ENCODE peak calls at places on chromosomes 2 and 18, in nine cellular contexts. L, H, Q, Y, J, Z, B, D and V are unnamed samples.

GRCh38 chr2:219475697-219476604 is 22.7 kb upstream of the GMPPA start:
- DNase-seq in D (peak), L (peak), Q (peak), J (peak), Y (peak), Z (peak), B (peak), H (peak), V (peak)

GRCh38 chr2:181457121-181457740 is at the start of gene ITGA4:
- DNase-seq in Y (peak), L (no peak), Z (peak), D (peak), Q (peak), H (peak), J (peak), B (peak), V (peak)

GRCh38 chr18:35852786-35853185 is 119.7 kb upstream of the RMP24 start:
- DNase-seq in Y (no peak), L (no peak), H (no peak), D (no peak), B (no peak), Q (no peak), Z (no peak), J (no peak), V (no peak)

GRCh38 chr2:121492409-121492808 is 38.3 kb upstream of the RNU4ATAC start:
- DNase-seq in D (no peak), H (no peak), B (no peak), L (no peak), Q (no peak), Y (no peak), Z (no peak), J (no peak), V (no peak)

GRCh38 chr2:64144057-64145013 is at the start of gene PELI1:
- DNase-seq in J (peak), Q (peak), H (peak), B (peak), Z (peak), L (peak), D (peak), Y (peak), V (peak)

GRCh38 chr18:68469049-68469625 is 245.8 kb downstream of the TMX3 start:
- DNase-seq in L (no peak), H (no peak), Y (no peak), J (no peak), D (no peak), B (no peak), Q (no peak), Z (no peak), V (no peak)

GRCh38 chr2:183267148-183267827 is 143.0 kb downstream of the NUP35 start:
- DNase-seq in L (no peak), D (no peak), H (no peak), J (no peak), Y (no peak), Z (no peak), Q (no peak), B (no peak), V (no peak)

GRCh38 chr2:55223958-55224760 is 7.9 kb downstream of the CLHC1 start:
- DNase-seq in Z (no peak), L (no peak), Y (no peak), Q (no peak), D (peak), B (no peak), J (no peak), H (no peak), V (no peak)

GRCh38 chr18:76262956-76263955 is 231.8 kb downstream of the ZNF516 start:
- DNase-seq in H (no peak), Q (no peak), B (no peak), L (no peak), Y (no peak), Z (no peak), D (no peak), J (no peak), V (no peak)

GRCh38 chr2:35522434-35522833 is 833.1 kb upstream of the CRIM1 start:
- DNase-seq in Z (no peak), J (no peak), Q (no peak), H (no peak), L (no peak), Y (no peak), B (no peak), D (no peak), V (no peak)

GRCh38 chr18:75132931-75133525 is 75.9 kb downstream of the PTGR3 start:
- DNase-seq in L (no peak), Q (no peak), Y (no peak), Z (no peak), J (no peak), H (no peak), D (no peak), B (peak), V (no peak)

GRCh38 chr2:178258916-178259315 is 64.6 kb downstream of the OSBPL6 start:
- DNase-seq in B (no peak), Z (peak), Y (no peak), H (no peak), D (no peak), J (no peak), Q (no peak), L (no peak), V (no peak)

GRCh38 chr2:233419626-233420431 is 65.5 kb downstream of the DGKD start:
- DNase-seq in D (peak), L (no peak), J (no peak), Q (no peak), Y (peak), B (peak), H (no peak), Z (no peak), V (no peak)

GRCh38 chr2:201959626-201960025 is 74.0 kb upstream of the FZD7 start:
- DNase-seq in Q (no peak), H (no peak), B (no peak), Z (no peak), J (no peak), Y (no peak), D (no peak), L (no peak), V (no peak)

GRCh38 chr2:69387770-69388481 is 899 bp upstream of the GFPT1 start:
- DNase-seq in Q (no peak), Y (no peak), J (no peak), D (no peak), B (no peak), Z (no peak), H (no peak), L (no peak), V (no peak)

GRCh38 chr2:209596275-209596674 is 172.4 kb downstream of the MAP2 start:
- DNase-seq in D (no peak), Q (no peak), Z (no peak), H (no peak), Y (no peak), L (no peak), J (no peak), B (no peak), V (no peak)

GRCh38 chr2:81835318-81836000 is 1530.9 kb upstream of the LRRTM1 start:
- DNase-seq in B (no peak), H (no peak), Q (no peak), D (no peak), J (no peak), L (no peak), Y (no peak), Z (no peak), V (no peak)

GRCh38 chr2:121634354-121635307 is 14.6 kb downstream of the CLASP1 start:
- DNase-seq in Y (no peak), Z (peak), H (no peak), L (no peak), Q (no peak), D (no peak), J (no peak), B (no peak), V (peak)

GRCh38 chr2:218169757-218170546 is 3.2 kb upstream of the CXCR1 start:
- DNase-seq in Y (no peak), J (no peak), B (no peak), D (no peak), H (no peak), L (no peak), Z (no peak), Q (no peak), V (no peak)

GRCh38 chr2:215060851-215061541 is 77.4 kb downstream of the ABCA12 start:
- DNase-seq in B (no peak), H (no peak), D (no peak), Z (no peak), Y (no peak), J (no peak), L (peak), Q (no peak), V (peak)

GRCh38 chr2:238025741-238026360 is 35.0 kb upstream of the SCLY start:
- DNase-seq in Q (no peak), D (no peak), Y (no peak), L (no peak), H (no peak), B (no peak), Z (no peak), J (no peak), V (no peak)

GRCh38 chr2:59032469-59032868 is 791.3 kb upstream of the FANCL start:
- DNase-seq in Y (no peak), Z (no peak), D (no peak), H (no peak), Q (no peak), L (no peak), J (no peak), B (no peak), V (no peak)

GRCh38 chr2:109318150-109318948 is 189.3 kb downstream of the SH3RF3 start:
- DNase-seq in Q (no peak), H (peak), J (peak), B (peak), L (no peak), D (no peak), Y (no peak), Z (peak), V (peak)

GRCh38 chr2:43070676-43071491 is 155.5 kb downstream of the ZFP36L2 start:
- DNase-seq in Z (no peak), H (no peak), D (no peak), B (peak), L (no peak), Q (no peak), Y (no peak), J (peak), V (no peak)

GRCh38 chr2:118185210-118186109 is 97.2 kb downstream of the INSIG2 start:
- DNase-seq in H (peak), D (peak), Q (peak), Y (peak), L (peak), J (peak), B (peak), Z (no peak), V (peak)

GRCh38 chr2:38601463-38602135 is 1.1 kb downstream of the HNRNPLL start:
- DNase-seq in Y (no peak), D (no peak), Q (no peak), L (no peak), Z (no peak), B (no peak), H (no peak), J (no peak), V (no peak)

GRCh38 chr2:48423376-48423775 is 106.6 kb upstream of the STON1 start:
- DNase-seq in Z (peak), J (no peak), D (no peak), B (no peak), H (no peak), L (no peak), Y (no peak), Q (no peak), V (peak)

GRCh38 chr2:173159794-173160463 is 84.3 kb downstream of the MAP3K20 start:
- DNase-seq in Q (no peak), B (peak), H (peak), L (peak), D (no peak), Y (no peak), J (peak), Z (peak), V (peak)

GRCh38 chr2:32947484-32948143 is 861 bp downstream of the LTBP1 start:
- DNase-seq in H (no peak), Q (peak), Y (peak), L (no peak), J (no peak), D (no peak), Z (peak), B (peak), V (peak)

GRCh38 chr2:219720956-219721355 is 93.5 kb downstream of the SLC4A3 start:
- DNase-seq in Z (no peak), L (no peak), D (no peak), Q (no peak), H (no peak), B (no peak), J (no peak), Y (no peak), V (no peak)

GRCh38 chr2:10932345-10933151 is 20.8 kb downstream of the KCNF1 start:
- DNase-seq in H (no peak), Q (no peak), Z (no peak), Y (no peak), D (no peak), J (no peak), L (no peak), B (no peak), V (no peak)

GRCh38 chr2:193837368-193837767 is 1642.6 kb upstream of the TMEFF2 start:
- DNase-seq in Q (no peak), D (no peak), Z (no peak), B (no peak), J (no peak), Y (no peak), L (no peak), H (no peak), V (no peak)

GRCh38 chr2:69957970-69958369 is 3.5 kb downstream of the ASPRV1 start:
- DNase-seq in H (no peak), J (no peak), B (peak), L (no peak), Y (no peak), Q (no peak), Z (no peak), D (no peak), V (no peak)

GRCh38 chr2:218992703-218993344 is 398 bp downstream of the CRYBA2 start:
- DNase-seq in D (no peak), Q (no peak), B (no peak), J (no peak), Z (no peak), H (no peak), Y (no peak), L (no peak), V (no peak)

GRCh38 chr18:49444599-49444998 is 15.8 kb downstream of the DYM start:
- DNase-seq in D (no peak), H (no peak), Z (no peak), Q (no peak), L (no peak), Y (no peak), J (no peak), B (no peak), V (no peak)

GRCh38 chr2:68627615-68628014 is 15.8 kb upstream of the PROKR1 start:
- DNase-seq in L (no peak), D (no peak), Z (no peak), Y (no peak), B (no peak), Q (no peak), H (no peak), J (no peak), V (no peak)

GRCh38 chr2:175111200-175111657 is 56.8 kb downstream of the ATF2 start:
- DNase-seq in L (no peak), J (no peak), B (no peak), D (no peak), Q (no peak), H (no peak), Z (peak), Y (no peak), V (no peak)

GRCh38 chr2:185385157-185385556 is 353.4 kb upstream of the FSIP2 start:
- DNase-seq in Q (no peak), Z (no peak), B (no peak), L (no peak), J (no peak), Y (no peak), H (no peak), D (no peak), V (no peak)

GRCh38 chr2:3211256-3211970 is 166.2 kb downstream of the EIPR1 start:
- DNase-seq in L (no peak), J (no peak), B (no peak), Z (no peak), Q (no peak), Y (no peak), D (no peak), H (no peak), V (no peak)

GRCh38 chr2:191878576-191879298 is 31.8 kb upstream of the CAVIN2 start:
- DNase-seq in H (no peak), Z (peak), B (no peak), Y (no peak), L (no peak), Q (no peak), D (no peak), J (no peak), V (peak)